ENCODE peak calls at places on chromosomes 11 and 22, in five cellular contexts. S is lung, V is astrocyte of the cerebellum, I is endothelial cell, Y is lower lobe of right lung. L is an unnamed sample.

GRCh38 chr11:27046956-27047355 is 6.3 kb downstream of the BBOX1 start:
- DNase-seq in S (no peak), V (no peak), I (no peak), Y (no peak), L (no peak)

GRCh38 chr11:16610738-16611388 is 127.6 kb upstream of the C11orf58 start:
- DNase-seq in S (no peak), V (no peak), I (no peak), Y (peak; percentile 34), L (no peak)

GRCh38 chr11:84465040-84465439 is 1162.1 kb downstream of the DLG2 start:
- DNase-seq in S (no peak), V (no peak), I (no peak), Y (no peak), L (no peak)

GRCh38 chr11:101974771-101975170 is 58.4 kb upstream of the ANGPTL5 start:
- DNase-seq in S (no peak), V (no peak), I (no peak), Y (no peak), L (no peak)

GRCh38 chr11:60854847-60855725 is 664 bp downstream of the PTGDR2 start:
- DNase-seq in S (no peak), V (no peak), I (no peak), Y (peak; percentile 12), L (no peak)

GRCh38 chr11:65205602-65205967 is 23.9 kb downstream of the CAPN1 start:
- DNase-seq in S (no peak), V (no peak), I (no peak), Y (no peak), L (no peak)

GRCh38 chr11:68282141-68282860 is 10.5 kb upstream of the C11orf24 start:
- DNase-seq in S (no peak), V (no peak), I (no peak), Y (peak; percentile 39), L (no peak)

GRCh38 chr11:129277216-129277838 is 85.2 kb upstream of the ARHGAP32 start:
- DNase-seq in S (no peak), V (no peak), I (no peak), Y (no peak), L (no peak)

GRCh38 chr11:60842688-60843605 is 1.0 kb downstream of the CCDC86 start:
- DNase-seq in S (no peak), V (no peak), I (no peak), Y (no peak), L (no peak)

GRCh38 chr11:16356057-16356750 is at the start of gene SOX6:
- DNase-seq in S (no peak), V (peak; percentile 66), I (no peak), Y (no peak), L (no peak)

GRCh38 chr11:65502274-65502851 is 3.5 kb downstream of the MALAT1 start:
- DNase-seq in S (no peak), V (no peak), I (no peak), Y (no peak), L (no peak)

GRCh38 chr22:27686534-27686933 is 115.0 kb downstream of the MN1 start:
- DNase-seq in S (no peak), V (no peak), I (no peak), Y (no peak), L (no peak)

GRCh38 chr11:128616158-128616557 is 28.8 kb upstream of the ETS1 start:
- DNase-seq in S (no peak), V (no peak), I (peak; percentile 44), Y (no peak), L (no peak)

GRCh38 chr11:78192911-78193341 is 4.2 kb downstream of the USP35 start:
- DNase-seq in S (no peak), V (no peak), I (no peak), Y (no peak), L (peak; percentile 55)

GRCh38 chr11:36306888-36307287 is 10.8 kb downstream of the PRR5L start:
- DNase-seq in S (no peak), V (no peak), I (peak; percentile 52), Y (no peak), L (no peak)

GRCh38 chr11:46948378-46949131 is 12.0 kb downstream of the CSTPP1 start:
- DNase-seq in S (no peak), V (peak; percentile 52), I (no peak), Y (no peak), L (no peak)

GRCh38 chr11:112795142-112795815 is 165.9 kb upstream of the NCAM1 start:
- DNase-seq in S (no peak), V (no peak), I (peak; percentile 63), Y (no peak), L (no peak)

GRCh38 chr11:61056566-61056965 is 45.7 kb upstream of the CD5 start:
- DNase-seq in S (no peak), V (no peak), I (no peak), Y (no peak), L (no peak)

GRCh38 chr22:42171417-42171816 is 40.8 kb upstream of the CYP2D6 start:
- DNase-seq in S (no peak), V (no peak), I (no peak), Y (no peak), L (no peak)

GRCh38 chr11:87015645-87016044 is 22.1 kb upstream of the TMEM135 start:
- DNase-seq in S (no peak), V (no peak), I (no peak), Y (no peak), L (no peak)

GRCh38 chr22:41048791-41049717 is 43.3 kb upstream of the EP300 start:
- DNase-seq in S (peak; percentile 53), V (peak; percentile 23), I (peak; percentile 22), Y (peak; percentile 61), L (peak; percentile 46)

GRCh38 chr11:101870510-101870909 is 44.3 kb upstream of the CEP126 start:
- DNase-seq in S (no peak), V (no peak), I (no peak), Y (no peak), L (no peak)

GRCh38 chr11:60711316-60711715 is 11.9 kb downstream of the MS4A8 start:
- DNase-seq in S (no peak), V (no peak), I (no peak), Y (no peak), L (no peak)

GRCh38 chr11:128207861-128208321 is 379.5 kb downstream of the ETS1 start:
- DNase-seq in S (no peak), V (peak; percentile 67), I (no peak), Y (no peak), L (no peak)

GRCh38 chr11:35352107-35352888 is 67.1 kb downstream of the SLC1A2 start:
- DNase-seq in S (no peak), V (peak; percentile 24), I (no peak), Y (no peak), L (no peak)

GRCh38 chr11:34314176-34314575 is 43.6 kb downstream of the ABTB2 start:
- DNase-seq in S (no peak), V (no peak), I (no peak), Y (no peak), L (no peak)

GRCh38 chr11:115066111-115066660 is 387.9 kb downstream of the NXPE2 start:
- DNase-seq in S (no peak), V (no peak), I (no peak), Y (no peak), L (no peak)

GRCh38 chr11:10304495-10305261 is at the start of gene ADM:
- DNase-seq in S (peak; percentile 85), V (peak; percentile 82), I (peak; percentile 95), Y (peak; percentile 89), L (peak; percentile 90)

GRCh38 chr11:64787526-64788320 is 9.4 kb upstream of the SF1 start:
- DNase-seq in S (peak; percentile 72), V (no peak), I (peak; percentile 79), Y (peak; percentile 78), L (no peak)

GRCh38 chr11:125433454-125434121 is 62.5 kb downstream of the FEZ1 start:
- DNase-seq in S (no peak), V (peak; percentile 32), I (peak; percentile 64), Y (no peak), L (no peak)

GRCh38 chr11:132911186-132911585 is 621.1 kb downstream of the OPCML start:
- DNase-seq in S (no peak), V (peak; percentile 31), I (no peak), Y (no peak), L (no peak)

GRCh38 chr11:32891657-32892354 is 805 bp upstream of the QSER1 start:
- DNase-seq in S (no peak), V (no peak), I (no peak), Y (no peak), L (no peak)

GRCh38 chr22:49042066-49042465 is 785.6 kb downstream of the BRD1 start:
- DNase-seq in S (no peak), V (no peak), I (no peak), Y (no peak), L (no peak)

GRCh38 chr11:73982990-73983763 is 534 bp upstream of the UCP2 start:
- DNase-seq in S (peak; percentile 95), V (peak; percentile 58), I (peak; percentile 87), Y (peak; percentile 98), L (peak; percentile 97)

GRCh38 chr11:134468081-134468668 is 56.1 kb upstream of the B3GAT1 start:
- DNase-seq in S (no peak), V (no peak), I (no peak), Y (no peak), L (no peak)

DNA sequence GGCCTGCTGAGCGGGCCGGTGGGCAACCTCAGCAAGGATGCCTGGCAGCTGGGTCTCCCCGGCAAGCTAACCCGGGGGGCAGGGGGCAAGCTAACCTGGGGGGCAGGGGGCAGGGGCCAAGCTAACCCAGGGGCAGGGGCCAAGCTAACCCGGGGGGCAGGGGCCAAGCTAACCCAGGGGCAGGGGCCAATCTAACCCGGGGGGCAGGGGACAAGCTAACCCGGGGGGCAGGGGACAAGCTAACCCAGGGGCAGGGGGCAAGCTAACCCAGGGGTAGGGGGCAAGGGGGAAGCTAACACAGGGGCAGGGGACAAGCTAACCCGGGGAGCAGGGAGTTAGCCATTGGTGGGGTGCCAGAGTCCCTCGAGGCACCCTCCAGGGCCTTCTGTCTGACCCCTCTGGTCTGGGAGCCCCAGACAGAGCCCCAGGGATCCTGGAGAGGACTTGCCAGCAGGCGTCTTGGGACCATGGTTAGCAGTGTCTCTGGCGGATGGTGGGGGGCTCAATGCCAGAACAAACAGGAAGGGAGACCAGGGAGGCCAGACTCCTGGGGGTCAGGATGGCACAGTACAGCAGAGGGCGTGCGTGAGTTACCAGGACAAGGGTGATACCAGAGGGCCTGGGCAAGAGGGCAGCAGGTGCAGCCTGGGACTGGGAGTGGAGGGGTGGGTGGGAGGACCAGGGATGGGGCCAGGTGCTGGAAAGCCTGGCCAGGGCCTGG is 16.1 kb downstream of the IGF2 start:
- DNase-seq in S (no peak), V (no peak), I (no peak), Y (peak; percentile 25), L (no peak)
- TF ChIP-seq CTCF in S (no peak), V (no peak), I (no peak), Y (no peak), L (no peak)

GRCh38 chr11:111148953-111149352 is 96.6 kb upstream of the POU2AF2 start:
- DNase-seq in S (no peak), V (no peak), I (no peak), Y (no peak), L (no peak)
- TF ChIP-seq CTCF in S (no peak), V (no peak), I (no peak), Y (no peak), L (no peak)

DNA sequence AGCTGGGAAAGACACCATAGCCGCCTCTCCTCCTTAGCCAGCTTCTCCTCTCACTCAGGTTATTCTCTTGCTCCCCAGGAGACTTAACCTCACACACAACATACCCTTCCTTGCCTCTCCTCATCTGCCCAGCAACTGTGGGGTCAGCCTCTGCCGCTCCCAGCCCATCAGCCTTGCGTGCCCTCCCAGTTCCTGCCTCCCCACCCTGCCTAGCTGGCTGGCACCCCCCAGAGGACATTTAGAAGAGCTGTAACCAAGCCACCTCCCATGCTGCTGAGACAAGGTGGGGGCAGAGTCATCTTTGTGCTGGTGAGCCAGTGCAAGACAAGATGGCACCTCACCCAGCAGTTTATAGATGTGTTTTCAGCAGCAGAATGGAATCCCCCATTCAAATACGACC is 38.2 kb downstream of the TOM1 start:
- DNase-seq in S (no peak), V (no peak), I (no peak), Y (no peak), L (no peak)
- TF ChIP-seq CTCF in S (no peak), V (no peak), I (no peak), Y (no peak), L (peak; percentile 8)

GRCh38 chr22:32987081-32987631 is 71.0 kb downstream of the SYN3 start:
- DNase-seq in S (no peak), V (peak; percentile 2), I (no peak), Y (no peak), L (no peak)
- TF ChIP-seq CTCF in S (no peak), V (no peak), I (no peak), Y (no peak), L (no peak)